ENCODE peak calls at places on chromosomes 6 and 20, in five cellular contexts. Y is psoas muscle, L is keratinocyte, I is pancreas, O is right lobe of liver. H is an unnamed sample. For H3K4me1, the result is how much of the 10 kb centered on the place peaks cover.

GRCh38 chr20:43092689-43093088 is 97.0 kb downstream of the PTPRT start:
- DNase-seq in L (no peak), O (no peak), Y (no peak), I (no peak), H (no peak)

GRCh38 chr6:46053034-46053933 is 37.6 kb upstream of the CLIC5 start:
- DNase-seq in O (no peak), L (no peak), Y (peak), I (no peak), H (no peak)

GRCh38 chr20:33521461-33521860 is 31.6 kb downstream of the CBFA2T2 start:
- DNase-seq in L (no peak), Y (no peak), I (no peak), O (no peak), H (no peak)

GRCh38 chr6:10954590-10955010 is 67.7 kb downstream of the SYCP2L start:
- DNase-seq in I (peak), O (peak), Y (peak), L (peak), H (peak)

GRCh38 chr6:33905081-33905609 is 101.3 kb upstream of the MLN start:
- DNase-seq in O (peak), L (no peak), Y (no peak), I (no peak), H (no peak)

GRCh38 chr6:170545405-170545804 is 7.7 kb downstream of the PSMB1 start:
- DNase-seq in L (no peak), O (no peak), Y (no peak), I (no peak), H (no peak)

GRCh38 chr6:42249279-42249678 is 31.6 kb upstream of the MRPS10 start:
- DNase-seq in Y (no peak), O (no peak), I (no peak), L (peak), H (peak)

GRCh38 chr6:148317739-148318138 is 24.9 kb upstream of the SASH1 start:
- DNase-seq in O (no peak), I (no peak), Y (no peak), L (no peak), H (no peak)

GRCh38 chr6:24910850-24911712 is 24.7 kb downstream of the RIPOR2 start:
- DNase-seq in O (peak), Y (peak), L (no peak), I (peak), H (peak)

GRCh38 chr20:19207541-19207940 is 4.9 kb upstream of the SLC24A3 start:
- DNase-seq in I (no peak), O (no peak), L (no peak), Y (no peak), H (no peak)

GRCh38 chr6:8731874-8732273 is 296.5 kb upstream of the SLC35B3 start:
- DNase-seq in L (no peak), Y (no peak), I (no peak), O (no peak), H (no peak)

GRCh38 chr20:47708140-47708807 is 77.0 kb downstream of the SULF2 start:
- DNase-seq in O (no peak), Y (peak), I (no peak), L (no peak), H (no peak)

GRCh38 chr6:51045548-51045947 is 226.9 kb downstream of the TFAP2B start:
- DNase-seq in Y (no peak), L (peak), I (no peak), O (no peak), H (no peak)

GRCh38 chr6:151240861-151241642 is 1.3 kb downstream of the AKAP12 start:
- DNase-seq in I (peak), Y (peak), L (no peak), O (peak), H (peak)

GRCh38 chr6:17863971-17864754 is 123.3 kb downstream of the KIF13A start:
- DNase-seq in O (no peak), I (no peak), Y (peak), L (peak), H (no peak)

GRCh38 chr20:32052090-32052791 is at the start of gene HCK:
- DNase-seq in I (no peak), Y (peak), O (peak), L (no peak), H (peak)

GRCh38 chr6:14674458-14674857 is 556.9 kb downstream of the CD83 start:
- DNase-seq in L (peak), Y (no peak), I (no peak), O (no peak), H (no peak)

GRCh38 chr6:75770844-75771243 is 21.8 kb downstream of the MYO6 start:
- DNase-seq in I (no peak), L (no peak), Y (no peak), O (no peak), H (no peak)

GRCh38 chr6:142680308-142680707 is 264.7 kb downstream of the HIVEP2 start:
- DNase-seq in L (no peak), O (no peak), I (no peak), Y (no peak), H (peak)

GRCh38 chr6:169956580-169956979 is 205.2 kb downstream of the ERMARD start:
- DNase-seq in O (no peak), L (no peak), Y (no peak), I (no peak), H (no peak)

GRCh38 chr20:46811328-46812084 is 83.1 kb upstream of the EYA2 start:
- DNase-seq in O (no peak), I (no peak), L (no peak), Y (no peak), H (no peak)

GRCh38 chr6:144528605-144529425 is 243.7 kb downstream of the UTRN start:
- DNase-seq in L (no peak), I (no peak), O (no peak), Y (no peak), H (no peak)

GRCh38 chr6:100435299-100435698 is 29.4 kb downstream of the SIM1 start:
- DNase-seq in L (no peak), Y (no peak), O (no peak), I (no peak), H (no peak)

GRCh38 chr6:41046084-41046483 is 3.8 kb downstream of the TSPO2 start:
- DNase-seq in Y (no peak), I (no peak), L (no peak), O (no peak), H (no peak)

GRCh38 chr6:82111818-82112217 is 135.7 kb downstream of the IBTK start:
- DNase-seq in L (no peak), I (no peak), Y (no peak), O (no peak), H (no peak)

DNA sequence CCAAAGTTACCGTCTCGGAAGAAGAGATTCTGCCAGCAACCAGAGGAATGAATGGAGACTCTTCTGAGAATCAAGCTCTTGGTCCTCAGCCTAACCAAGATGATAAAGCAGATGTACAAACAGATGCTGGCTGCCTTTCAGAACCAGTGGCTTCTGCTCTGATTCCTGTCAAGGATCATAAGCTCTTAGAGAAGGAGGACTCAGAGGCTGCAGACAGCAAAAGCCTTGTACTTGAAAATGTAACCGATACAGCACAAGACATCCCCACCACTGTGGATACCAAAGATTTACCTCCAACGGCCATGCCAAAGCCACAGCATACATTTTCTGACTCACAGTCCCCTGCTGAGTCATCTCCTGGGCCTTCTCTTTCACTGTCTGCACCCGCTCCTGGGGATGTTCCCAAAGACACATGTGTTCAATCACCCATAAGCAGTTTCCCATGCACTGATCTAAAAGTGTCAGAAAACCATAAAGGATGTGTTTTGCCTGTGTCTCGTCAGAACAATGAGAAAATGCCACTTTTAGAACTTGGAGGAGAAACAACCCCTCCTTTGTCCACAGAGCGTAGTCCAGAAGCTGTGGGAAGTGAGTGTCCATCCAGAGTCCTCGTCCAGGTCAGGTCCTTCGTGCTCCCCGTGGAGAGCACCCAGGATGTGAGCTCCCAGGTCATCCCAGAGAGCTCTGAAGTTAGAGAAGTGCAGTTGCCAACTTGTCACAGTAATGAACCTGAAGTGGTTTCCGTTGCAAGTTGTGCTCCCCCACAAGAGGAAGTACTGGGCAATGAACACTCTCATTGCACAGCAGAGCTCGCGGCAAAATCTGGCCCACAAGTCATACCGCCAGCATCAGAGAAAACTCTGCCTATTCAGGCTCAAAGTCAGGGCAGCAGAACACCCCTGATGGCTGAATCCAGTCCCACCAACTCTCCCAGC is 109.6 kb downstream of the RTN4IP1 start:
- DNase-seq in O (no peak), Y (peak), L (no peak), I (no peak), H (no peak)
- H3K4me1 ChIP-seq in O (under half), Y (under half), L (under half), I (under half), H (under half)

GRCh38 chr6:96852605-96853004 is 15.3 kb upstream of the GPR63 start:
- DNase-seq in Y (no peak), L (no peak), O (no peak), I (no peak), H (no peak)
- H3K4me3 ChIP-seq in Y (no peak), L (no peak), O (no peak), I (no peak), H (no peak)

DNA sequence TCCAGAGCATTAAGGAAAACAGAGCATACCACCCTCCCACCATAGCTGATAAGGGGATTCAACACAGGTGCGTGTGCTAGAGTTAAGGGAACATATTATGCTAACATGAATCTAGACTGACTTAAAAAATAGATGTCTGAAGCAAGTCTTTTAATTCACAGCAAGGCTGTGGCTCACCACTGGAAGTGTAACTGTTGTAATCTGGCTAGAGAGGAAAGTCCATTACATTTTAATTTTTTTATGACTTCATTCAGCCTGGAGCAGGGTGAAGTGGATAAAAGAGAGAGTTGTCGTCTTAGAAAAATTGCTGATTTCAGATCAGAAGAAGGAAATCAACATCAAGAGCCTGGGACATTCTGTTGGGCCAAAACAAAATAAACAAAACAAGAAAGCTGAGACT is 5.6 kb upstream of the SLC22A2 start:
- DNase-seq in L (no peak), O (no peak), Y (no peak), I (no peak), H (no peak)
- H3K27ac ChIP-seq in L (no peak), O (no peak), Y (no peak), I (no peak), H (no peak)

GRCh38 chr20:50957276-50957675 is 1.1 kb downstream of the DPM1 start:
- DNase-seq in Y (no peak), I (no peak), O (no peak), L (no peak), H (no peak)
- H3K4me1 ChIP-seq in Y (under half), I (under half), O (under half), L (under half), H (under half)

GRCh38 chr6:140319209-140319608 is 944.8 kb upstream of the CITED2 start:
- DNase-seq in Y (no peak), I (no peak), O (no peak), L (no peak), H (no peak)
- H3K4me3 ChIP-seq in Y (peak), I (peak), O (peak), L (no peak), H (peak)

GRCh38 chr6:43798688-43799444 is 28.9 kb downstream of the VEGFA start:
- DNase-seq in Y (peak), L (no peak), O (peak), I (peak), H (peak)

GRCh38 chr6:43800746-43801488 is 30.9 kb downstream of the VEGFA start:
- DNase-seq in Y (no peak), I (no peak), O (no peak), L (no peak), H (no peak)

GRCh38 chr6:43797919-43798318 is 27.9 kb downstream of the VEGFA start:
- DNase-seq in O (no peak), L (no peak), Y (no peak), I (no peak), H (peak)

GRCh38 chr6:43801489-43802181 is 31.6 kb downstream of the VEGFA start:
- DNase-seq in L (no peak), O (peak), I (peak), Y (no peak), H (no peak)

GRCh38 chr6:43799671-43800623 is 29.9 kb downstream of the VEGFA start:
- DNase-seq in L (no peak), I (no peak), Y (no peak), O (no peak), H (no peak)
- H3K27ac ChIP-seq in L (no peak), I (no peak), Y (peak), O (no peak), H (no peak)

GRCh38 chr6:401994-402640 is 10.6 kb downstream of the IRF4 start:
- DNase-seq in I (no peak), O (no peak), L (no peak), Y (no peak), H (no peak)

GRCh38 chr6:401239-401993 is 9.9 kb downstream of the IRF4 start:
- DNase-seq in I (no peak), Y (no peak), L (no peak), O (no peak), H (no peak)

GRCh38 chr6:399785-400517 is 8.4 kb downstream of the IRF4 start:
- DNase-seq in L (no peak), I (no peak), O (no peak), Y (no peak), H (no peak)

GRCh38 chr6:398558-399078 is 7.1 kb downstream of the IRF4 start:
- DNase-seq in L (no peak), I (no peak), Y (no peak), O (no peak), H (no peak)

DNA sequence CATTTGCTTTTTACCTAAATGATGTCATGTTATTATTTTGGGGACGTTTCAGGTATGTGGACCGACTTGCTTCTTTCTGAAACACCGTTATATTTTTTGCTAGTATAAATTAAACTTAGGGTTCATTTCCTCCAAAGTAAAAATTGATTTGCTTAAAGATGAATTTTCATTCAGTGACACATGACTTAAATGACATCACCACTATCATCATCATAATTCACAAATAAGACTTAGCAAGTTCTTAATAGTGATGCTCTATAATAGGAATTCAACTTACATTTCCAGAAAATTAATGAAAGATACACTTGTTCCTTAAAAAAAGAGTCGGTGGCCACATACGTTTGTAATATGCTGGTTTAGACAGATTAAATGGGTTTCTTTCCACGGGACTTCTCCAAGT is 9.3 kb downstream of the IRF4 start:
- DNase-seq in L (no peak), O (no peak), I (no peak), Y (no peak), H (no peak)
- H3K4me1 ChIP-seq in L (under half), O (under half), I (under half), Y (under half), H (under half)

GRCh38 chr6:31354788-31355539 is 2.0 kb downstream of the HLA-B start:
- DNase-seq in L (no peak), Y (no peak), O (peak), I (no peak), H (no peak)

GRCh38 chr6:31352497-31353368 is 4.2 kb downstream of the HLA-B start:
- DNase-seq in I (no peak), L (no peak), O (no peak), Y (no peak), H (no peak)

GRCh38 chr6:31355540-31355988 is 1.4 kb downstream of the HLA-B start:
- DNase-seq in O (no peak), Y (no peak), I (no peak), L (no peak), H (no peak)

GRCh38 chr6:31353508-31353907 is 3.5 kb downstream of the HLA-B start:
- DNase-seq in O (peak), L (no peak), I (no peak), Y (no peak), H (no peak)

GRCh38 chr6:31354248-31354647 is 2.7 kb downstream of the HLA-B start:
- DNase-seq in I (no peak), L (no peak), Y (no peak), O (peak), H (no peak)
- H3K4me3 ChIP-seq in I (peak), L (no peak), Y (peak), O (no peak), H (no peak)

GRCh38 chr6:134186355-134186754 is 131.6 kb downstream of the SGK1 start:
- DNase-seq in I (no peak), Y (no peak), O (no peak), L (no peak), H (no peak)

GRCh38 chr6:134187751-134188150 is 130.2 kb downstream of the SGK1 start:
- DNase-seq in O (no peak), L (no peak), I (no peak), Y (no peak), H (no peak)

GRCh38 chr6:134183844-134184243 is 131.4 kb upstream of the SLC2A12 start:
- DNase-seq in L (no peak), I (no peak), Y (no peak), O (no peak), H (no peak)

GRCh38 chr6:134187154-134187553 is 130.8 kb downstream of the SGK1 start:
- DNase-seq in L (no peak), Y (no peak), I (no peak), O (no peak), H (no peak)

DNA sequence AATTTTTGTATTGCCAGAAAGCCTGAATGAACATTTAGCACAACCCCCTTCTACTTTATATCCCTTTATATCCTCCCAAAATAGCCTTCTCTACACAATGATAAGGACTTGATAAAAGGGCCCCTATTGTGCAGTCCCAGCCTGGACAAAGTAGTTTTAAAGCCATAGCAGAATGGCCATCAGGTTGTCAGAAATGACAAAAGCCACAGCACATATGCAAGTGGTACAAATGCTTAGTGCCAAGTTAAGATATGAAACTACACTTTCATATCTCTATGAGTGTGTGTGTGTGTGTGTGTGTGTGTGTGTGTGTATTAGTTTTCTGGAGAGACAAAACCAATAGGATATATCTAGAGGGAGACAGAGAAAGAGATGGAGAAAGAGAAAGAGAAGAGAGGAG is 132.6 kb downstream of the SGK1 start:
- DNase-seq in L (no peak), Y (no peak), O (no peak), I (no peak), H (no peak)
- H3K27ac ChIP-seq in L (no peak), Y (no peak), O (no peak), I (no peak), H (no peak)

GRCh38 chr6:90273863-90274262 is 22.8 kb downstream of the BACH2 start:
- DNase-seq in O (no peak), Y (no peak), L (no peak), I (no peak), H (no peak)
- H3K4me1 ChIP-seq in O (under half), Y (under half), L (under half), I (under half), H (under half)

H was measured in aorta.